ENCODE peak calls at places on chromosomes 12 and 14, in four cellular contexts. P is cardiac muscle cell, N is A549, K is Panc1. Y is an unnamed sample.

GRCh38 chr12:51948066-51948465 is 3.4 kb upstream of the ACVR1B start:
- DNase-seq in P (no peak), N (no peak), K (no peak), Y (no peak)

GRCh38 chr12:50764116-50764860 is 387 bp downstream of the ATF1 start:
- DNase-seq in P (peak), N (peak), K (no peak), Y (no peak)

GRCh38 chr12:79233341-79233761 is 368.8 kb downstream of the SYT1 start:
- DNase-seq in P (no peak), N (no peak), K (no peak), Y (no peak)

GRCh38 chr12:65156366-65156831 is 13.0 kb upstream of the LEMD3 start:
- DNase-seq in P (no peak), N (no peak), K (no peak), Y (no peak)

GRCh38 chr12:84656705-84657104 is 255.9 kb downstream of the SLC6A15 start:
- DNase-seq in P (no peak), N (no peak), K (no peak), Y (no peak)

GRCh38 chr12:102741196-102741595 is 175.8 kb downstream of the PAH start:
- DNase-seq in P (no peak), N (no peak), K (no peak), Y (no peak)

GRCh38 chr14:38553586-38553985 is 297.7 kb upstream of the CLEC14A start:
- DNase-seq in P (no peak), N (no peak), K (no peak), Y (peak)

GRCh38 chr12:74227846-74228545 is 309.6 kb upstream of the ATXN7L3B start:
- DNase-seq in P (no peak), N (no peak), K (no peak), Y (no peak)

GRCh38 chr14:35403085-35403396 is 1.5 kb downstream of the NFKBIA start:
- DNase-seq in P (no peak), N (no peak), K (no peak), Y (no peak)

GRCh38 chr12:96719671-96720362 is 187.2 kb upstream of the NEDD1 start:
- DNase-seq in P (no peak), N (no peak), K (no peak), Y (no peak)

GRCh38 chr12:4960030-4960429 is 50.3 kb downstream of the KCNA1 start:
- DNase-seq in P (no peak), N (no peak), K (no peak), Y (no peak)

GRCh38 chr12:12091977-12092663 is 21.4 kb downstream of the BCL2L14 start:
- DNase-seq in P (no peak), N (no peak), K (no peak), Y (no peak)

GRCh38 chr14:76742185-76742584 is 19.1 kb upstream of the VASH1 start:
- DNase-seq in P (no peak), N (no peak), K (no peak), Y (no peak)

GRCh38 chr14:101547961-101548669 is 13.2 kb upstream of the DIO3 start:
- DNase-seq in P (no peak), N (no peak), K (no peak), Y (no peak)

GRCh38 chr12:570949-571794 is 92.1 kb downstream of the NINJ2 start:
- DNase-seq in P (no peak), N (peak), K (peak), Y (peak)

GRCh38 chr12:89183985-89184435 is 168.3 kb downstream of the DUSP6 start:
- DNase-seq in P (no peak), N (no peak), K (no peak), Y (peak)

GRCh38 chr12:20264608-20265114 is 103.7 kb upstream of the PDE3A start:
- DNase-seq in P (peak), N (no peak), K (no peak), Y (no peak)

GRCh38 chr12:15152456-15152855 is 68.8 kb downstream of the RERG start:
- DNase-seq in P (no peak), N (no peak), K (no peak), Y (no peak)
- TF ChIP-seq CTCF in P (peak), N (no peak), K (no peak), Y (peak)

GRCh38 chr12:33245459-33245858 is 194.2 kb downstream of the SYT10 start:
- DNase-seq in P (no peak), N (no peak), K (no peak), Y (no peak)
- TF ChIP-seq CTCF in P (no peak), N (no peak), K (no peak), Y (no peak)

GRCh38 chr12:53500776-53501614 is at the start of gene TARBP2:
- DNase-seq in P (peak), N (peak), K (peak), Y (peak)
- TF ChIP-seq CTCF in P (no peak), N (no peak), K (no peak), Y (no peak)

DNA sequence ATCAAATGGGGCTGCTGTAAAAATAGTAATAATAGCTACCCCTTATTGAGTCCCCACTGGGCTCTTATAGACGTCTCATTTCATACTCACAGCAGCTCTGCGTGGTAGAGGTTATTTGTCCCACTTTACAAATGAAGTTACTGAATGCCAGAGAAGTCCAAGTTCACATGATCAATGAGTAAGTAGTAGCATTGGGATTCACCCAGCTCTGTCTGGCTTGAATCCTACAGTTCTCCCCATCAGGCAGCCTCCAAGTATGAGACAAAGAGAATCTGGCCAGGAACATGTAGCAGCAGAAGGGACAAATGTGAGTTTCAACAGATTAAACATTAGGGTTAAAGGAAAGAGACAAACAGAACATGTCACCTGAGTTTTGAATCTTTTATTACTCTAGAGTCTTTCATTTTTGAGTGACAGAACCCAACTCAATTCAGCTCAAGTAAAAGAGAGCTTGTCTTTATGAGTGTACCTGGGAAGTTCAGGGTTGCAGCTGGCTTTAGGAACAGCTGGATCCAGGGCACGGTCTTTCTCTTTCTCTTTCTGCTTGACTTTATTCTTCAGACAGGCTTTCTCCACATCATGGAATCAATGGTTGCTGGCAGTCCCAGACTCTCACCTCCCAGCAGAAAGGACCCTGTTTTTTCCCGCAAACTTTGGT is 64.1 kb upstream of the JDP2 start:
- DNase-seq in P (no peak), N (no peak), K (no peak), Y (no peak)
- TF ChIP-seq CTCF in P (no peak), N (no peak), K (no peak), Y (no peak)

DNA sequence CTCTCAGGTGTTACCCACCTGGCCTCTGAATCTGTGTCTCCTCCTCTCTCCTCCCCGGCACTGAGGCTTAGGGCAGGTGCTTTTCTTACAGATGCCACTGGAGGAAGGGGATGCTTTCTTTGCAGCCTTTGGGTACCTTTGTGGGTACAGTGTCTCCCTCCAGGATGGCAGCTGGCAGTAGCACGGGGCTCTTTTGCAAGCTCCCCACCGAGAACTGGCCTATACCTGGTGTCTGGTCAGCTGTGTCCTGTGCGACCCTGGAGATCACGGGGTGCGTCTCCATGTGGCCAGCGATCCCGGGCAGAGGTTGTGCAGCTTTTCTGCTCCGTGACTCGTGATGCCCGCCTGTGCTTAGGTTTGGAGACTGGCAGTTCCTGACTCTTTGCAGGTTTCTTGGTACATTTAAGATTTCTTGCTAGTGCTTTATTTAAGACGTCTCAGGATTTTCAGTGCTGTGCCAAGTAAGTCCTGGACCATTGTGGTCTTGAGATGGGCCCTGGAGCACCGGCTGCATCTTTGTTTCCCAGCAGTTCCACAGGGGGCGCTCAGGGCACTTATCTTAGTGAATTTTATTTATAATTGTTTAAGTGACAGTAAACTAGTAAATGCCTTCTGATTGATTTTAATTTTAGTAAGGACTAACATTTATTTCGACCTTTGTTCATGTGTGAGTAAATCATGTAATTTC is 68.9 kb downstream of the DDX51 start:
- DNase-seq in P (no peak), N (no peak), K (no peak), Y (no peak)
- TF ChIP-seq CTCF in P (peak), N (peak), K (peak), Y (no peak)

DNA sequence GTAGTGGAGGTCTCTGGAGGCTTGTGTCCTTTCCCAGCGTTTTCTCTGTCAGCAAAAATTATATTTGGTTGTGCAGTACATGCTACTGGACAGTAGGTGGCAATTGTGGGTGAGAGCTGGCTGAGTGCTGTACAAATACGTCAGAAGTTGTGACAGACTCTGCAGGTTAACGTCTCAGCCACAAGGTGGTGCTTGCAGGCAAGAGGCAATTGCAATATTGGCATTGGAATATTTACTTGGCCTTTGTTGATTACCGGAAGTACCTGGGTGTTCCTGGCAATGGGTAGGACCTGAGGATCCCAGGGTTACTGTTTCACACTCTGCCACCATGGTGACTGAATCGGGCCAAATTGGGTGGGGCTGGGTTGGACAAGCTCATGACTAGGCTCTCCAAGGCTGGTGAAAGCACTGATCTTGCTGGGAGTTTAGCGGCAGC is 333.9 kb upstream of the LMO3 start:
- DNase-seq in P (peak), N (peak), K (peak), Y (no peak)
- TF ChIP-seq CTCF in P (peak), N (peak), K (peak), Y (peak)

GRCh38 chr14:53542692-53543091 is 389.6 kb upstream of the DDHD1 start:
- DNase-seq in P (peak), N (no peak), K (no peak), Y (no peak)
- TF ChIP-seq CTCF in P (no peak), N (no peak), K (no peak), Y (no peak)

GRCh38 chr12:69091447-69092022 is 147.8 kb upstream of the CPSF6 start:
- DNase-seq in P (no peak), N (no peak), K (no peak), Y (no peak)
- TF ChIP-seq CTCF in P (no peak), N (no peak), K (peak), Y (no peak)

DNA sequence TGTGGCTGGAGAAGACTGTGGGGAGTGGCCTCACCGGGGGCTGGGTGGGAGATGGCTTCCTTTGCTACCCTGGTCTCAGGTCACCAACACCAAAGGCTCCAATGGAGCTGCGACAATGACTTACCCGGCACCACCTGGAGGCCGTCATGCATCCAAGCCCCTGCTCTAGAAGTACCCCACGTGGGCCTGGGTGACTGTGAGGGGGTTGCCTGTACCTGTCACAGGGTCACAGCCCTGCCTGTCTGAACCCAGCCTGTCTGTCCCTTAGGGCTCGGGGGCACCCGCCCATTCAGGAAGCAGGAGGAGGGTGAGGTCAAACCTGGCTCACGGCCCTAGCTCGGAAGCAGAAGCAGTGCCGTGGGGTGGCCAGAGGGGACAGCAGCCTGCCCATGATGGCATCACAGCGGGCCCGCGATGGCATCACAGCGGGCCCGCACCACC is 18.9 kb downstream of the ABCB9 start:
- DNase-seq in P (no peak), N (no peak), K (no peak), Y (no peak)
- TF ChIP-seq CTCF in P (no peak), N (no peak), K (no peak), Y (no peak)